ENCODE peak calls at places on chromosomes 12 and 14, in ten cellular contexts. One of them, this sample, is unnamed.

GRCh38 chr12:124592050-124592449 is 24.6 kb upstream of the NCOR2 start:
- DNase-seq in germinal center: no peak
- DNase-seq in CMK: no peak
- DNase-seq in AG20443: peak; percentile 81
- DNase-seq in GM04504: peak; percentile 48
- DNase-seq in neural progenitor cell: no peak
- DNase-seq in left lobe of liver: no peak
- DNase-seq in NCI-H345: no peak
- DNase-seq in ovary: peak; percentile 34
- DNase-seq in CD4-positive, alpha-beta T cell: no peak
- DNase-seq in this sample: no peak

GRCh38 chr14:38419579-38419978 is 163.7 kb upstream of the CLEC14A start:
- DNase-seq in germinal center: no peak
- DNase-seq in CMK: no peak
- DNase-seq in AG20443: no peak
- DNase-seq in GM04504: no peak
- DNase-seq in neural progenitor cell: peak; percentile 30
- DNase-seq in left lobe of liver: no peak
- DNase-seq in NCI-H345: no peak
- DNase-seq in ovary: no peak
- DNase-seq in CD4-positive, alpha-beta T cell: no peak
- DNase-seq in this sample: no peak

GRCh38 chr14:76664790-76665189 is 96.5 kb upstream of the VASH1 start:
- DNase-seq in germinal center: no peak
- DNase-seq in CMK: no peak
- DNase-seq in AG20443: no peak
- DNase-seq in GM04504: no peak
- DNase-seq in neural progenitor cell: no peak
- DNase-seq in left lobe of liver: no peak
- DNase-seq in NCI-H345: no peak
- DNase-seq in ovary: no peak
- DNase-seq in CD4-positive, alpha-beta T cell: no peak
- DNase-seq in this sample: no peak

GRCh38 chr12:85325452-85325851 is 45.4 kb downstream of the ALX1 start:
- DNase-seq in germinal center: no peak
- DNase-seq in CMK: no peak
- DNase-seq in AG20443: no peak
- DNase-seq in GM04504: no peak
- DNase-seq in neural progenitor cell: peak; percentile 57
- DNase-seq in left lobe of liver: no peak
- DNase-seq in NCI-H345: no peak
- DNase-seq in ovary: no peak
- DNase-seq in CD4-positive, alpha-beta T cell: no peak
- DNase-seq in this sample: no peak

GRCh38 chr12:89573081-89573810 is 47.4 kb upstream of the POC1B start:
- DNase-seq in germinal center: no peak
- DNase-seq in CMK: no peak
- DNase-seq in AG20443: peak; percentile 49
- DNase-seq in GM04504: no peak
- DNase-seq in neural progenitor cell: no peak
- DNase-seq in left lobe of liver: no peak
- DNase-seq in NCI-H345: no peak
- DNase-seq in ovary: no peak
- DNase-seq in CD4-positive, alpha-beta T cell: no peak
- DNase-seq in this sample: no peak

GRCh38 chr12:96196781-96197180 is 2.6 kb downstream of the ELK3 start:
- DNase-seq in germinal center: no peak
- DNase-seq in CMK: no peak
- DNase-seq in AG20443: no peak
- DNase-seq in GM04504: no peak
- DNase-seq in neural progenitor cell: no peak
- DNase-seq in left lobe of liver: no peak
- DNase-seq in NCI-H345: no peak
- DNase-seq in ovary: no peak
- DNase-seq in CD4-positive, alpha-beta T cell: no peak
- DNase-seq in this sample: no peak

GRCh38 chr12:54356228-54356627 is 8.1 kb downstream of the GPR84 start:
- DNase-seq in germinal center: no peak
- DNase-seq in CMK: no peak
- DNase-seq in AG20443: no peak
- DNase-seq in GM04504: no peak
- DNase-seq in neural progenitor cell: no peak
- DNase-seq in left lobe of liver: no peak
- DNase-seq in NCI-H345: no peak
- DNase-seq in ovary: no peak
- DNase-seq in CD4-positive, alpha-beta T cell: no peak
- DNase-seq in this sample: no peak

GRCh38 chr12:40446385-40446784 is 221.6 kb downstream of the LRRK2 start:
- DNase-seq in germinal center: peak; percentile 4
- DNase-seq in CMK: peak; percentile 5
- DNase-seq in AG20443: peak; percentile 17
- DNase-seq in GM04504: no peak
- DNase-seq in neural progenitor cell: peak; percentile 37
- DNase-seq in left lobe of liver: no peak
- DNase-seq in NCI-H345: peak; percentile 29
- DNase-seq in ovary: no peak
- DNase-seq in CD4-positive, alpha-beta T cell: no peak
- DNase-seq in this sample: peak; percentile 55

GRCh38 chr14:94045101-94045500 is 19.0 kb downstream of the OTUB2 start:
- DNase-seq in germinal center: no peak
- DNase-seq in CMK: no peak
- DNase-seq in AG20443: no peak
- DNase-seq in GM04504: no peak
- DNase-seq in neural progenitor cell: no peak
- DNase-seq in left lobe of liver: no peak
- DNase-seq in NCI-H345: no peak
- DNase-seq in ovary: no peak
- DNase-seq in CD4-positive, alpha-beta T cell: no peak
- DNase-seq in this sample: no peak

GRCh38 chr12:93827179-93827578 is 150.0 kb downstream of the CRADD start:
- DNase-seq in germinal center: no peak
- DNase-seq in CMK: no peak
- DNase-seq in AG20443: no peak
- DNase-seq in GM04504: no peak
- DNase-seq in neural progenitor cell: no peak
- DNase-seq in left lobe of liver: no peak
- DNase-seq in NCI-H345: no peak
- DNase-seq in ovary: no peak
- DNase-seq in CD4-positive, alpha-beta T cell: no peak
- DNase-seq in this sample: no peak

GRCh38 chr12:89707992-89708792 is 446 bp downstream of the ATP2B1 start:
- DNase-seq in germinal center: peak; percentile 42
- DNase-seq in CMK: no peak
- DNase-seq in AG20443: peak; percentile 52
- DNase-seq in GM04504: no peak
- DNase-seq in neural progenitor cell: peak; percentile 53
- DNase-seq in left lobe of liver: peak; percentile 64
- DNase-seq in NCI-H345: peak; percentile 39
- DNase-seq in ovary: peak; percentile 37
- DNase-seq in CD4-positive, alpha-beta T cell: peak; percentile 36
- DNase-seq in this sample: peak; percentile 53

GRCh38 chr12:42593781-42594322 is 4.3 kb upstream of the PRICKLE1 start:
- DNase-seq in germinal center: no peak
- DNase-seq in CMK: no peak
- DNase-seq in AG20443: no peak
- DNase-seq in GM04504: no peak
- DNase-seq in neural progenitor cell: no peak
- DNase-seq in left lobe of liver: no peak
- DNase-seq in NCI-H345: no peak
- DNase-seq in ovary: no peak
- DNase-seq in CD4-positive, alpha-beta T cell: no peak
- DNase-seq in this sample: no peak

GRCh38 chr14:74401504-74402241 is 24.3 kb downstream of the SYNDIG1L start:
- DNase-seq in germinal center: peak; percentile 89
- DNase-seq in CMK: no peak
- DNase-seq in AG20443: no peak
- DNase-seq in GM04504: no peak
- DNase-seq in neural progenitor cell: peak; percentile 76
- DNase-seq in left lobe of liver: no peak
- DNase-seq in NCI-H345: no peak
- DNase-seq in ovary: no peak
- DNase-seq in CD4-positive, alpha-beta T cell: peak; percentile 48
- DNase-seq in this sample: peak; percentile 76

GRCh38 chr12:96402061-96402460 is 1.8 kb upstream of the CDK17 start:
- DNase-seq in germinal center: no peak
- DNase-seq in CMK: no peak
- DNase-seq in AG20443: no peak
- DNase-seq in GM04504: no peak
- DNase-seq in neural progenitor cell: peak; percentile 51
- DNase-seq in left lobe of liver: no peak
- DNase-seq in NCI-H345: no peak
- DNase-seq in ovary: no peak
- DNase-seq in CD4-positive, alpha-beta T cell: peak; percentile 9
- DNase-seq in this sample: no peak

GRCh38 chr12:108792361-108793292 is 61.3 kb upstream of the CORO1C start:
- DNase-seq in germinal center: no peak
- DNase-seq in CMK: no peak
- DNase-seq in AG20443: no peak
- DNase-seq in GM04504: no peak
- DNase-seq in neural progenitor cell: no peak
- DNase-seq in left lobe of liver: no peak
- DNase-seq in NCI-H345: no peak
- DNase-seq in ovary: no peak
- DNase-seq in CD4-positive, alpha-beta T cell: no peak
- DNase-seq in this sample: no peak

GRCh38 chr12:87848248-87848868 is 180.8 kb downstream of the C12orf50 start:
- DNase-seq in germinal center: peak; percentile 23
- DNase-seq in CMK: no peak
- DNase-seq in AG20443: peak; percentile 43
- DNase-seq in GM04504: peak; percentile 17
- DNase-seq in neural progenitor cell: peak; percentile 66
- DNase-seq in left lobe of liver: no peak
- DNase-seq in NCI-H345: peak; percentile 59
- DNase-seq in ovary: no peak
- DNase-seq in CD4-positive, alpha-beta T cell: no peak
- DNase-seq in this sample: peak; percentile 44

GRCh38 chr12:117231750-117232149 is 41.5 kb upstream of the FBXO21 start:
- DNase-seq in germinal center: no peak
- DNase-seq in CMK: no peak
- DNase-seq in AG20443: no peak
- DNase-seq in GM04504: no peak
- DNase-seq in neural progenitor cell: no peak
- DNase-seq in left lobe of liver: no peak
- DNase-seq in NCI-H345: no peak
- DNase-seq in ovary: no peak
- DNase-seq in CD4-positive, alpha-beta T cell: no peak
- DNase-seq in this sample: no peak